ENCODE peak calls at places on chromosomes 5 and 9, in seven cellular contexts. X is RPMI7951, I is skeletal muscle cell, T is lower lobe of right lung, K is hypothalamus, G is left ventricle myocardium inferior, Y is astrocyte of the spinal cord. Z is an unnamed sample.

GRCh38 chr9:136961279-136962065 is 9.4 kb downstream of the LCN12 start:
- DNase-seq in X (no peak), I (no peak), T (no peak), K (no peak), G (peak; percentile 63), Y (peak; percentile 14), Z (no peak)

GRCh38 chr5:89105836-89106235 is 222.9 kb upstream of the MEF2C start:
- DNase-seq in X (peak; percentile 82), I (no peak), T (no peak), K (no peak), G (no peak), Y (peak; percentile 24), Z (no peak)

GRCh38 chr5:156359452-156359851 is 32.5 kb downstream of the SGCD start:
- DNase-seq in X (peak; percentile 64), I (peak; percentile 85), T (no peak), K (no peak), G (no peak), Y (peak; percentile 41), Z (no peak)

GRCh38 chr9:87798276-87798833 is 72.4 kb downstream of the CTSL start:
- DNase-seq in X (no peak), I (no peak), T (no peak), K (no peak), G (no peak), Y (no peak), Z (no peak)

GRCh38 chr9:88803551-88804288 is 187.5 kb upstream of the S1PR3 start:
- DNase-seq in X (peak; percentile 53), I (no peak), T (no peak), K (no peak), G (no peak), Y (no peak), Z (no peak)

GRCh38 chr9:19922476-19923118 is 133.8 kb upstream of the SLC24A2 start:
- DNase-seq in X (peak; percentile 48), I (peak; percentile 44), T (no peak), K (no peak), G (no peak), Y (peak; percentile 63), Z (no peak)

GRCh38 chr5:52786937-52787599 is 648 bp upstream of the ITGA1 start:
- DNase-seq in X (no peak), I (no peak), T (peak; percentile 32), K (no peak), G (no peak), Y (peak; percentile 26), Z (no peak)

GRCh38 chr5:112799661-112800060 is 61.4 kb upstream of the SRP19 start:
- DNase-seq in X (no peak), I (no peak), T (no peak), K (no peak), G (no peak), Y (no peak), Z (no peak)

GRCh38 chr5:91281409-91281808 is 101.7 kb downstream of the ARRDC3 start:
- DNase-seq in X (peak; percentile 88), I (peak; percentile 83), T (no peak), K (no peak), G (no peak), Y (peak; percentile 86), Z (no peak)

GRCh38 chr9:93451762-93452709 is 551 bp downstream of the FAM120A start:
- DNase-seq in X (peak; percentile 40), I (no peak), T (peak; percentile 77), K (no peak), G (peak; percentile 55), Y (peak; percentile 37), Z (peak; percentile 87)

GRCh38 chr9:134242706-134243105 is 78.3 kb upstream of the RNU6ATAC start:
- DNase-seq in X (no peak), I (no peak), T (no peak), K (no peak), G (no peak), Y (no peak), Z (peak; percentile 45)

GRCh38 chr5:43191740-43192557 is at the start of gene NIM1K:
- DNase-seq in X (peak; percentile 65), I (no peak), T (peak; percentile 71), K (peak; percentile 69), G (peak; percentile 68), Y (peak; percentile 15), Z (peak; percentile 91)

GRCh38 chr5:132392411-132392810 is 22.9 kb downstream of the SLC22A5 start:
- DNase-seq in X (no peak), I (no peak), T (no peak), K (no peak), G (no peak), Y (no peak), Z (no peak)

Z was measured in kidney.